ENCODE peak calls at places on chromosomes 3 and 15, in eight cellular contexts. K, Z, Q, F, M, Y, J and X are unnamed samples.

GRCh38 chr3:126474498-126475410 is 937 bp downstream of the ZXDC start:
- DNase-seq in K (peak), Z (peak), Q (peak), F (no peak), M (no peak), Y (peak), J (peak), X (peak)

GRCh38 chr3:137768021-137768360 is 3.9 kb downstream of the SOX14 start:
- DNase-seq in K (no peak), Z (no peak), Q (no peak), F (no peak), M (no peak), Y (no peak), J (no peak), X (no peak)

GRCh38 chr3:139353920-139354556 is 10.2 kb downstream of the MRPS22 start:
- DNase-seq in K (no peak), Z (no peak), Q (no peak), F (no peak), M (no peak), Y (no peak), J (no peak), X (no peak)

GRCh38 chr3:35932995-35933394 is 293.7 kb downstream of the ARPP21 start:
- DNase-seq in K (no peak), Z (peak), Q (no peak), F (no peak), M (no peak), Y (no peak), J (no peak), X (no peak)

GRCh38 chr15:52150878-52151277 is 38.3 kb upstream of the BCL2L10 start:
- DNase-seq in K (no peak), Z (no peak), Q (no peak), F (no peak), M (no peak), Y (no peak), J (no peak), X (no peak)

GRCh38 chr3:73255609-73256029 is 194.2 kb downstream of the EBLN2 start:
- DNase-seq in K (no peak), Z (peak), Q (no peak), F (no peak), M (no peak), Y (no peak), J (peak), X (no peak)

GRCh38 chr3:42262525-42262924 is 3.5 kb downstream of the CCK start:
- DNase-seq in K (no peak), Z (no peak), Q (no peak), F (no peak), M (no peak), Y (no peak), J (no peak), X (no peak)

GRCh38 chr3:179027326-179027900 is 44.2 kb downstream of the ZMAT3 start:
- DNase-seq in K (no peak), Z (no peak), Q (no peak), F (no peak), M (no peak), Y (no peak), J (no peak), X (no peak)

GRCh38 chr15:46166750-46167149 is 531.9 kb downstream of the SQOR start:
- DNase-seq in K (no peak), Z (no peak), Q (no peak), F (no peak), M (no peak), Y (no peak), J (no peak), X (no peak)

GRCh38 chr3:38039899-38040261 is 872 bp downstream of the DLEC1 start:
- DNase-seq in K (no peak), Z (peak), Q (peak), F (peak), M (peak), Y (peak), J (peak), X (peak)

GRCh38 chr15:27670481-27670880 is 428.6 kb downstream of the OCA2 start:
- DNase-seq in K (no peak), Z (no peak), Q (no peak), F (no peak), M (no peak), Y (no peak), J (no peak), X (no peak)

GRCh38 chr15:100968043-100968966 is 49.1 kb downstream of the LRRK1 start:
- DNase-seq in K (no peak), Z (no peak), Q (no peak), F (no peak), M (peak), Y (no peak), J (no peak), X (no peak)

GRCh38 chr3:170562080-170562479 is 23.8 kb downstream of the SLC7A14 start:
- DNase-seq in K (no peak), Z (no peak), Q (no peak), F (no peak), M (no peak), Y (no peak), J (no peak), X (no peak)

GRCh38 chr3:131349946-131350347 is 31.6 kb upstream of the NUDT16 start:
- DNase-seq in K (no peak), Z (peak), Q (no peak), F (no peak), M (no peak), Y (peak), J (no peak), X (no peak)

GRCh38 chr3:113532698-113533533 is 561 bp downstream of the SIDT1 start:
- DNase-seq in K (peak), Z (peak), Q (no peak), F (no peak), M (no peak), Y (no peak), J (no peak), X (no peak)

GRCh38 chr15:40055576-40056293 is 16.8 kb upstream of the SRP14 start:
- DNase-seq in K (no peak), Z (no peak), Q (no peak), F (peak), M (no peak), Y (no peak), J (no peak), X (peak)

GRCh38 chr15:61064653-61065052 is 164.4 kb downstream of the RORA start:
- DNase-seq in K (no peak), Z (no peak), Q (no peak), F (no peak), M (no peak), Y (no peak), J (no peak), X (no peak)

GRCh38 chr3:127175272-127175671 is 17.7 kb upstream of the PRR23E start:
- DNase-seq in K (no peak), Z (no peak), Q (no peak), F (no peak), M (no peak), Y (no peak), J (no peak), X (no peak)

GRCh38 chr3:147421184-147421912 is 12.2 kb downstream of the ZIC1 start:
- DNase-seq in K (no peak), Z (no peak), Q (no peak), F (no peak), M (no peak), Y (no peak), J (no peak), X (no peak)

GRCh38 chr3:116951610-116952009 is 242.0 kb downstream of the TUSC7 start:
- DNase-seq in K (no peak), Z (no peak), Q (no peak), F (no peak), M (no peak), Y (no peak), J (no peak), X (no peak)

GRCh38 chr15:83248151-83248851 is 36.2 kb downstream of the BNC1 start:
- DNase-seq in K (no peak), Z (no peak), Q (no peak), F (no peak), M (peak), Y (no peak), J (no peak), X (no peak)

GRCh38 chr3:61628636-61629035 is 67.3 kb downstream of the PTPRG start:
- DNase-seq in K (no peak), Z (no peak), Q (no peak), F (no peak), M (no peak), Y (no peak), J (no peak), X (no peak)

GRCh38 chr3:114709102-114709501 is 415.3 kb downstream of the TIGIT start:
- DNase-seq in K (no peak), Z (no peak), Q (no peak), F (no peak), M (no peak), Y (no peak), J (no peak), X (no peak)

GRCh38 chr3:3110299-3110630 is at the start of gene IL5RA:
- DNase-seq in K (no peak), Z (no peak), Q (no peak), F (no peak), M (no peak), Y (no peak), J (no peak), X (no peak)

GRCh38 chr3:52650437-52650836 is 35.3 kb downstream of the PBRM1 start:
- DNase-seq in K (no peak), Z (no peak), Q (no peak), F (no peak), M (no peak), Y (no peak), J (no peak), X (no peak)

GRCh38 chr15:72994778-72995177 is 57.5 kb upstream of the NEO1 start:
- DNase-seq in K (peak), Z (peak), Q (no peak), F (no peak), M (no peak), Y (peak), J (no peak), X (no peak)

GRCh38 chr3:130093741-130094391 is 12.2 kb downstream of the ALG1L2 start:
- DNase-seq in K (peak), Z (no peak), Q (no peak), F (no peak), M (peak), Y (no peak), J (no peak), X (no peak)

GRCh38 chr3:133488785-133489367 is 84.6 kb upstream of the CDV3 start:
- DNase-seq in K (no peak), Z (peak), Q (no peak), F (no peak), M (no peak), Y (no peak), J (no peak), X (no peak)

GRCh38 chr15:99430881-99431401 is 134.8 kb upstream of the MEF2A start:
- DNase-seq in K (peak), Z (no peak), Q (no peak), F (peak), M (no peak), Y (no peak), J (peak), X (peak)

GRCh38 chr3:169579086-169579485 is 84.4 kb downstream of the MECOM start:
- DNase-seq in K (no peak), Z (no peak), Q (no peak), F (no peak), M (no peak), Y (no peak), J (no peak), X (no peak)

GRCh38 chr3:194691481-194692281 is 6.0 kb downstream of the FAM43A start:
- DNase-seq in K (no peak), Z (no peak), Q (no peak), F (no peak), M (peak), Y (no peak), J (no peak), X (no peak)

GRCh38 chr15:20353966-20354883 is 187.4 kb downstream of the GOLGA6L6 start:
- DNase-seq in K (peak), Z (no peak), Q (no peak), F (peak), M (no peak), Y (peak), J (no peak), X (peak)

GRCh38 chr3:25156526-25157075 is 271.5 kb upstream of the RARB start:
- DNase-seq in K (no peak), Z (no peak), Q (no peak), F (no peak), M (no peak), Y (no peak), J (peak), X (no peak)

GRCh38 chr15:100601158-100601557 is 826 bp downstream of the LINS1 start:
- DNase-seq in K (no peak), Z (peak), Q (no peak), F (no peak), M (no peak), Y (no peak), J (no peak), X (no peak)

GRCh38 chr15:41849861-41850260 is 11.2 kb downstream of the PLA2G4B start:
- DNase-seq in K (no peak), Z (no peak), Q (no peak), F (peak), M (no peak), Y (no peak), J (no peak), X (no peak)
- TF ChIP-seq POLR2A in K (no peak), Z (no peak), Q (no peak), F (no peak), M (no peak), Y (no peak), J (no peak), X (no peak)

GRCh38 chr3:11764931-11765363 is 81.7 kb downstream of the TAMM41 start:
- DNase-seq in K (no peak), Z (no peak), Q (no peak), F (no peak), M (no peak), Y (no peak), J (no peak), X (no peak)
- H3K27ac ChIP-seq in K (no peak), Z (no peak), Q (no peak), F (peak), M (no peak), Y (no peak), J (no peak), X (no peak)

GRCh38 chr3:189288348-189289235 is 116.8 kb downstream of the TPRG1 start:
- DNase-seq in K (no peak), Z (no peak), Q (no peak), F (no peak), M (peak), Y (no peak), J (no peak), X (no peak)
- TF ChIP-seq POLR2A in K (no peak), Z (no peak), Q (no peak), F (no peak), M (no peak), Y (no peak), J (no peak), X (no peak)

GRCh38 chr3:187011915-187012314 is 81.6 kb downstream of the ST6GAL1 start:
- DNase-seq in K (no peak), Z (no peak), Q (no peak), F (no peak), M (no peak), Y (no peak), J (no peak), X (no peak)
- H3K27ac ChIP-seq in K (peak), Z (no peak), Q (no peak), F (no peak), M (peak), Y (no peak), J (no peak), X (no peak)

GRCh38 chr15:90469723-90470122 is 60.0 kb upstream of the CRTC3 start:
- DNase-seq in K (no peak), Z (no peak), Q (no peak), F (no peak), M (no peak), Y (no peak), J (no peak), X (no peak)
- TF ChIP-seq POLR2A in K (no peak), Z (no peak), Q (no peak), F (no peak), M (no peak), Y (no peak), J (no peak), X (no peak)

DNA sequence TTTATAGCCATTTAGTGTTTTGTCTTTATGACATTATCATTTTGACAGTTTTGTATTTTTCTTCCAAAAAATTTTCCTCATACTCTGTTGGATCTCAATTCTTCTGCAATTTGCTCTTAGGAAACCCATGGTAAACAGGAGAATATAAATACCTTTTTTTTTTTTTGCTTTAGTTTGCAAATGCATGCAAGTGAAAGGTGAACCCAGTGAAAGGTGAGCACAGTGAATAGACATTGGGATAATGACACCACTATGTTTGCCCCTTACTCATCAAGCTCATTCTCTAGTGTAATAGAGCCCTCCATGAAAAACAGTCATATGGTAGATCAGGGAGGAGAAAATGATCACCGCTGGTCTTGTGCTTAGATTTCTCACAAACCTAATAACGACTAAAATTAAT is 59.0 kb upstream of the TRPC1 start:
- DNase-seq in K (no peak), Z (no peak), Q (no peak), F (no peak), M (no peak), Y (no peak), J (no peak), X (no peak)
- H3K27ac ChIP-seq in K (no peak), Z (no peak), Q (no peak), F (no peak), M (no peak), Y (no peak), J (no peak), X (no peak)

GRCh38 chr15:37100109-37100873 is at the start of gene MEIS2:
- DNase-seq in K (peak), Z (peak), Q (peak), F (peak), M (peak), Y (peak), J (peak), X (peak)
- TF ChIP-seq POLR2A in K (peak), Z (peak), Q (no peak), F (peak), M (peak), Y (peak), J (peak), X (peak)

GRCh38 chr3:45987368-45988099 is 8.1 kb downstream of the FYCO1 start:
- DNase-seq in K (no peak), Z (peak), Q (no peak), F (no peak), M (no peak), Y (peak), J (peak), X (peak)
- H3K27ac ChIP-seq in K (peak), Z (peak), Q (peak), F (peak), M (no peak), Y (peak), J (peak), X (peak)

GRCh38 chr3:12838179-12838965 is 3.0 kb downstream of the RPL32 start:
- DNase-seq in K (no peak), Z (no peak), Q (no peak), F (no peak), M (no peak), Y (no peak), J (no peak), X (no peak)

GRCh38 chr3:12832350-12833225 is 8.8 kb downstream of the RPL32 start:
- DNase-seq in K (no peak), Z (no peak), Q (no peak), F (no peak), M (no peak), Y (no peak), J (no peak), X (no peak)

GRCh38 chr3:12837295-12837986 is 3.9 kb downstream of the RPL32 start:
- DNase-seq in K (no peak), Z (no peak), Q (no peak), F (no peak), M (no peak), Y (no peak), J (no peak), X (no peak)

GRCh38 chr3:12833226-12834161 is 7.9 kb downstream of the RPL32 start:
- DNase-seq in K (no peak), Z (no peak), Q (no peak), F (no peak), M (no peak), Y (no peak), J (no peak), X (no peak)

DNA sequence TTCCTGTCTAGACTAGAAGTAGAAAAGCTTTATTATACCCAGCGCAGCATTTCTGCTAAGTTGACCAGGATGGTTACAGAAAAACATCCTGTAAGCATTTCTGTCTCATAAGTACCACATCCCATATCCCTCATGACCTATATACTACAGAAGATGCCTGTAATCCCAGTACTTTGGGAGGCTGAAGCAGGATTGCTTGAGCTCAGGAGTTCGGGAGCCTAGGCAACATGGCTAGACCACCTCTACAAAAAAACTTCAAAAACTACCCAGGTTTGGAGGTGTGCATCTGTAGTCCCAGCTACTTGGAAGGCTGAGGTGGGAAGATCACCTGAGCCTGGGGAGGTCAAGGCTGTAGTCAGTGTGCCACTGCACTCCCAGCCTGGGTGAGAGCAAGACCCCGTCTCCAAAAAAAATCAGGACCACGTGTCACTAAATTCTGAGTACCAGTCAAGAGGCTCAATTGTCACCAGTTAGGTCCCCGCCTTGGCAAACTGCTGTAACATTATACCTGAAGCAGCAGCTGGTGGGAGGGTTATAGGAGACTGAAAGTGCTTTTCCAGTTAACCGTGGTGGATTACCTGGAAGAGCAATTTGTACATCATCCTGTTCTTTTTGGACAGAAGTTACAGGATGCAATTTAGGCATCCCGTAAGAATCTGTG is 6.2 kb downstream of the RPL32 start:
- DNase-seq in K (no peak), Z (no peak), Q (no peak), F (no peak), M (no peak), Y (no peak), J (no peak), X (no peak)
- TF ChIP-seq POLR2A in K (no peak), Z (no peak), Q (no peak), F (no peak), M (no peak), Y (no peak), J (no peak), X (no peak)